ENCODE peak calls at places on chromosomes 3 and 15, in seven cellular contexts. G is trophoblast cell, C is body of pancreas, V is OCI-LY7, X is heart left ventricle, F is small intestine, D is neural progenitor cell. T is an unnamed sample. For H3K36me3, the result is how much of the 10 kb centered on the place peaks cover.

GRCh38 chr15:66085128-66085527 is 168.4 kb downstream of the MEGF11 start:
- DNase-seq in G (no peak), C (no peak), V (peak), X (no peak), F (no peak), D (no peak), T (peak)

GRCh38 chr3:140268610-140269009 is 333.6 kb downstream of the CLSTN2 start:
- DNase-seq in G (no peak), C (no peak), V (no peak), X (no peak), F (no peak), D (no peak), T (no peak)

GRCh38 chr3:67028385-67028784 is 30.3 kb downstream of the KBTBD8 start:
- DNase-seq in G (no peak), C (no peak), V (no peak), X (no peak), F (no peak), D (no peak), T (no peak)

GRCh38 chr15:78108300-78109084 is 16.1 kb downstream of the SH2D7 start:
- DNase-seq in G (peak), C (peak), V (peak), X (peak), F (peak), D (peak), T (peak)

GRCh38 chr15:80418892-80419537 is 14.8 kb downstream of the ARNT2 start:
- DNase-seq in G (peak), C (peak), V (peak), X (no peak), F (peak), D (peak), T (peak)

GRCh38 chr15:57031605-57032004 is 113.2 kb downstream of the TCF12 start:
- DNase-seq in G (no peak), C (peak), V (peak), X (peak), F (no peak), D (no peak), T (peak)

GRCh38 chr3:183370391-183370790 is 58.0 kb downstream of the MCF2L2 start:
- DNase-seq in G (no peak), C (no peak), V (no peak), X (no peak), F (no peak), D (no peak), T (no peak)

GRCh38 chr3:146072824-146073223 is 88.2 kb downstream of the PLOD2 start:
- DNase-seq in G (no peak), C (no peak), V (no peak), X (no peak), F (no peak), D (no peak), T (no peak)

GRCh38 chr3:99562990-99563607 is 75.3 kb upstream of the COL8A1 start:
- DNase-seq in G (peak), C (no peak), V (no peak), X (no peak), F (no peak), D (no peak), T (no peak)

GRCh38 chr15:51782357-51782896 is 31.0 kb downstream of the TMOD2 start:
- DNase-seq in G (peak), C (no peak), V (peak), X (no peak), F (peak), D (peak), T (no peak)

GRCh38 chr3:147412917-147413711 is 3.9 kb downstream of the ZIC1 start:
- DNase-seq in G (no peak), C (no peak), V (no peak), X (no peak), F (no peak), D (peak), T (no peak)

GRCh38 chr3:96750094-96750767 is 64.2 kb upstream of the EPHA6 start:
- DNase-seq in G (no peak), C (no peak), V (no peak), X (no peak), F (no peak), D (no peak), T (no peak)

GRCh38 chr3:149401215-149401925 is 23.9 kb upstream of the TM4SF1 start:
- DNase-seq in G (no peak), C (peak), V (peak), X (no peak), F (peak), D (no peak), T (no peak)

GRCh38 chr3:62679988-62680387 is 195.2 kb downstream of the CADPS start:
- DNase-seq in G (no peak), C (no peak), V (no peak), X (no peak), F (no peak), D (no peak), T (no peak)

DNA sequence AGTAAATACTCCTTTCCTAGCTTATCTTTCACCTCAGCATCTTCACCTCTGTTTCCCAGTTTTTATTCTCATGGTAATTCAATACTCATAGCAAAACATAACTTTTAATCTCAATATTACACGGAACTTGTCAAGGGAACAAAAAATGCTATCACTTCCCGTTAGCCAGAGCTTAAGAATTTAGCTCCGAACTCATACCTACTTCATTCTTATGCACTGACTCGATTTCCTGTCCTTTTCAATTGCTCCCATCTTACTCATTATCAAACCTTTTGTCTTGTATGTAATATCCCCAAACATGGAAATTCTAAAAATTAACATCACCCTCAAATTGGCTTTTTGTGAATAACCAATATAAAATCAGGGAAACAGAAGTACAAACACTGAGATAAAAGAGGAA is 28.2 kb downstream of the MYEF2 start:
- DNase-seq in G (no peak), C (no peak), V (no peak), X (no peak), F (no peak), D (no peak), T (no peak)
- H3K4me3 ChIP-seq in G (no peak), C (no peak), V (no peak), X (no peak), F (no peak), D (no peak), T (no peak)

DNA sequence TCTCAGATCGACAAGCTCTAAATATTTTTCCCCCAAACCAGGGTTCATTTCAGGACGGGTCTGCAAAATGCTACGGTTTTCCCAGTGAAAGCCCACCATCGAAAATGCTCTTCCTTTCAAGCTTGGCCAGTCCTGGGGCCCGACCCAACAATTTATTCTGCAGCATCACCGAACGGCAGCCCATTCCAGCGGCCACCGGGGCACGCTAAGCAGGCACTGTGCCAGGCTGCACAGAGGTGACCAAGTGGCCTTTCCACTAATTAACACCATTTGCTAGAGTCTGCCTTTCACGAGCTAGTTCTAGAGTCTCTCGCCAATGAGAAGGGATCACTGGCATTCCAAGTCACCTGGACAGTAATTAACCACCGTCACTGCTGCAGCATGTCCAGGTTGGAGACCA is 14.4 kb downstream of the RGMA start:
- DNase-seq in G (no peak), C (no peak), V (no peak), X (no peak), F (no peak), D (no peak), T (no peak)
- H3K36me3 ChIP-seq in G (under half), C (under half), V (under half), X (under half), F (under half), D (under half), T (under half)

GRCh38 chr15:82046668-82047492 is 1.1 kb upstream of the MEX3B start:
- DNase-seq in G (peak), C (peak), V (peak), X (peak), F (peak), D (peak), T (peak)
- H3K4me3 ChIP-seq in G (peak), C (peak), V (peak), X (peak), F (peak), D (peak), T (peak)

GRCh38 chr3:9691636-9692035 is 12.0 kb upstream of the CPNE9 start:
- DNase-seq in G (no peak), C (no peak), V (no peak), X (no peak), F (no peak), D (no peak), T (no peak)

GRCh38 chr3:9689757-9690156 is 13.9 kb upstream of the CPNE9 start:
- DNase-seq in G (no peak), C (no peak), V (no peak), X (no peak), F (no peak), D (no peak), T (no peak)

GRCh38 chr3:9688961-9689360 is 14.7 kb upstream of the CPNE9 start:
- DNase-seq in G (no peak), C (no peak), V (no peak), X (no peak), F (no peak), D (no peak), T (no peak)

GRCh38 chr3:9692416-9692815 is 11.2 kb upstream of the CPNE9 start:
- DNase-seq in G (no peak), C (no peak), V (no peak), X (no peak), F (no peak), D (no peak), T (no peak)

DNA sequence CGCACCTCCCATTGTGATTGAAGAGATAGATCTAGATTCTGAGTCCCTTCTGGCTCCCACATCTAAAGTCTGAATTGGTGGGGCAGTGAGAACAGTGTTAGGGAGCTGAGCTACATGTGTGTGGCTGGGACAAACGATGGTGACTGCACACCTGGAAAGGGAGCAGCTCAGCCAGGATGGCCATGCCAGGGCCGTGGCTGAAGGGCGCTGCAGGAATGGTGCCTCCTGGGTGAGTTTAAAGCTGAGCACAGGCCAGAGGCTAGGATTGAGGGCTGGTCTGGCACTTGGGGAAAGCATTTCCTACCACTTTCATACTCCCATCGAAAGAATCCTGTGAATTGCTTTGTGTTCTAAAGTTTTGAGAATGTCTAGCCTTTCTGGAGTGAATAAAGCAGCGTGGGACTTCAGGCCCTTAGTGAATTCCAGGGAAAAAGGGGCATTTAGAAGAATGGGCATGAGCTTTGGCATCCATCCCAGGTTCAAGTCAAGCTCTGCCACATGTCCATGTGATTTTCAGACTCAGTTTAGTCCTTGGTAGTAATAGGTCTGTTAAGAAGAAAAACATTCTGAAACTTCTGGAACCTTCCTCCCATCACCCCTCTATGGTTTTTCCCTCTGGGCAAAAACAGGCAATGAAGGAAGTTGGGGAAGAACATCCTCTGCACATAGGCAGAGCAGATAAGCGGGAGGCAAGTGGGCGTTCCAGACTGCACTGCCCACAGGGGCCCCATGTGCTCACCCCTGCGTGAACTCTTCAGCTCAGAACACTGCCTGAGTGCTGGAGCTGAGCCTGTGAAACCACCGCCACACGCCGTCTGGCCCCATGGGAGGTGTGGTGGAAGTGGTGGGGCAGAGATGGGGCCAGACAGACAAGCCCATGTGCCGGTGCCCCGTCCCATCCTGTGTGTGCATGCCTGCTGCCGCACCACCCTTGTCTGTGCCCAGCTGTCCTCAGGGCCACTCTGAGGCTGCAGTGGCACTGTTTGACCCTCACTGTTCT is 12.9 kb upstream of the CPNE9 start:
- DNase-seq in G (no peak), C (no peak), V (peak), X (no peak), F (no peak), D (no peak), T (peak)
- H3K36me3 ChIP-seq in G (half or more), C (half or more), V (half or more), X (half or more), F (under half), D (under half), T (under half)

DNA sequence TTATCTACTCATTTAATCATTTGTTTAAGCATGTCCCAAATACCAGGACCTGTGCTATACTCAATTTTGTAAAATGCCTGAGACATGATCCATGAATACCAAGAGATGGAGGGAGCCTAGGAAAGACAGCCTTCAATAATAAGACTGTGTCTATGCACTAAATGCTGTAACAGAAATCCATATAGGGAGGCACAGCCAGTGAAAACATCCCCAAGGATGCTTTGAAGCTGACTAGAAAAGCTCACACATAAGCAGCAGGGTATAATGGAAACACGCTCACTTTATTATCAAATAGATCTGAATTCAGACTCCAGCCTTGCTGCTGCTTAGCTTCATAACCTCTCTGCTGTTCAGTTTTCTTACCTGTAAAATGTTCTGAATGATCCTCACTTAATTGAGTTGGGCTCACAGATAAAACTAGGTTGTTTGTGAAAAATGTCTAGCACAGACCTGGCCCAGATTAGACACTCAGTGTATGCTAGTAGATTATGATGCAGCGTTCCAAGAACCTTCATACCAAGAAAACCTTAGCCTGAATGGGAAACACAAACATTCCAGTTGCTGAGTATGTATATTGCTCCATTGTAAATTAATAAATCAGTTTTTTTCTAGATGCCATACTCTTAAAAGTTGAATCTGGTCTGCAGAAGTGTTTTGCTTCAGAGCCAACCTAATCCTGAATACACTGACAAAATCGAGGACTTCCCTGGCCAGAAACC is 3.7 kb upstream of the LARP6 start:
- DNase-seq in G (no peak), C (no peak), V (no peak), X (no peak), F (no peak), D (no peak), T (no peak)
- H3K4me3 ChIP-seq in G (no peak), C (no peak), V (no peak), X (no peak), F (no peak), D (no peak), T (no peak)

DNA sequence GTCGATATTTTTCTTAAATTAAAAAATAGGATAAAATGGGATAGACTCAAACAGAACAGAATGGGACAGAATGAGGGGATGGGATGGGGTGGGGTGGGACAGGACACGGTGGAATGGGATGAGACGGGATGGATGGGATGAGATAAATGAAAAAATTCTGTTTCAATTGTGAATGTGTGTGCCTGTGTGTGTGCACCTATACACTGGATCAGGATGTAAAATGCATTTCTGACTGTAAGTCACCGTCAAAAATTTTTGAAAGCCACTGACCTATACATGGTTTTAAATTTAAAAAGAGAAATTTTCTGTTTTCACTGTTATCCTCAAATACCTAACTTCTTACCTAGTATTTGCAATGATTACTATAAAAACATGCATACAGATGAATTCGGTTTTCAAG is 108.7 kb upstream of the UBE2E2 start:
- DNase-seq in G (no peak), C (no peak), V (no peak), X (no peak), F (no peak), D (no peak), T (no peak)
- H3K36me3 ChIP-seq in G (under half), C (under half), V (under half), X (under half), F (under half), D (under half), T (under half)

GRCh38 chr15:60392986-60393811 is 4.6 kb downstream of the ANXA2 start:
- DNase-seq in G (peak), C (peak), V (no peak), X (peak), F (peak), D (no peak), T (peak)
- H3K4me3 ChIP-seq in G (no peak), C (no peak), V (no peak), X (peak), F (no peak), D (no peak), T (no peak)

GRCh38 chr15:101608182-101608581 is 44.0 kb downstream of the TM2D3 start:
- DNase-seq in G (no peak), C (no peak), V (no peak), X (no peak), F (no peak), D (no peak), T (no peak)
- H3K36me3 ChIP-seq in G (under half), C (under half), V (under half), X (under half), F (under half), D (under half), T (under half)